ENCODE peak calls at places on chromosomes 3 and 15, in seven cellular contexts. C, E, A, Q, H, Z and G are unnamed samples.

GRCh38 chr15:40493089-40493840 is 22.5 kb downstream of the CHST14 start:
- DNase-seq in A (no peak), H (peak), E (no peak), C (peak), Z (peak), Q (no peak), G (peak)

GRCh38 chr3:186080849-186081438 is 27.9 kb downstream of the ETV5 start:
- DNase-seq in Z (no peak), C (no peak), Q (no peak), E (no peak), A (no peak), H (no peak), G (no peak)

GRCh38 chr15:39066677-39067076 is 502.1 kb upstream of the RASGRP1 start:
- DNase-seq in Q (no peak), H (no peak), E (peak), Z (no peak), A (no peak), C (no peak), G (no peak)

GRCh38 chr15:85800460-85801123 is 5.9 kb upstream of the KLHL25 start:
- DNase-seq in C (no peak), Z (no peak), H (peak), Q (no peak), A (no peak), E (peak), G (no peak)

GRCh38 chr3:177681852-177682251 is 484.6 kb upstream of the TBL1XR1 start:
- DNase-seq in C (no peak), H (no peak), E (no peak), Z (no peak), A (no peak), Q (no peak), G (no peak)

GRCh38 chr3:31919528-31919927 is 61.5 kb downstream of the OSBPL10 start:
- DNase-seq in C (no peak), Z (no peak), H (peak), Q (no peak), A (no peak), E (no peak), G (no peak)

GRCh38 chr15:31552482-31553099 is 226.0 kb downstream of the KLF13 start:
- DNase-seq in C (no peak), Q (no peak), E (peak), H (peak), A (no peak), Z (no peak), G (no peak)

GRCh38 chr3:188071636-188072035 is 82.3 kb upstream of the LPP start:
- DNase-seq in C (no peak), Z (no peak), A (no peak), H (peak), Q (no peak), E (peak), G (no peak)

GRCh38 chr15:27545494-27546255 is 553.4 kb downstream of the OCA2 start:
- DNase-seq in Q (no peak), A (no peak), Z (no peak), C (no peak), E (no peak), H (no peak), G (no peak)

GRCh38 chr3:47024932-47025331 is 45.5 kb downstream of the NBEAL2 start:
- DNase-seq in C (no peak), Q (no peak), A (no peak), E (peak), H (peak), Z (no peak), G (no peak)

GRCh38 chr3:155101398-155101797 is 21.3 kb downstream of the MME start:
- DNase-seq in E (peak), Q (no peak), H (peak), Z (no peak), C (no peak), A (no peak), G (no peak)

GRCh38 chr3:130729154-130729553 is 17.5 kb downstream of the PIK3R4 start:
- DNase-seq in Z (no peak), C (no peak), H (no peak), A (no peak), E (no peak), Q (no peak), G (no peak)

GRCh38 chr15:63288778-63289378 is 11.5 kb downstream of the APH1B start:
- DNase-seq in E (peak), C (no peak), A (no peak), Q (no peak), Z (no peak), H (peak), G (no peak)

GRCh38 chr3:3170998-3171397 is 8.5 kb downstream of the CRBN start:
- DNase-seq in A (no peak), H (peak), Z (no peak), E (peak), C (no peak), Q (no peak), G (no peak)

GRCh38 chr3:197454014-197454413 is 101.8 kb downstream of the BDH1 start:
- DNase-seq in Q (no peak), A (no peak), Z (no peak), E (no peak), H (no peak), C (no peak), G (no peak)

GRCh38 chr3:133608405-133608804 is 34.9 kb downstream of the CDV3 start:
- DNase-seq in E (peak), Q (no peak), C (no peak), Z (no peak), H (no peak), A (no peak), G (no peak)

GRCh38 chr3:47916696-47917095 is 99.5 kb downstream of the MAP4 start:
- DNase-seq in H (no peak), Z (no peak), Q (no peak), C (no peak), A (no peak), E (no peak), G (no peak)

GRCh38 chr3:197460639-197461038 is 95.1 kb downstream of the BDH1 start:
- DNase-seq in Q (no peak), Z (no peak), A (no peak), E (no peak), C (no peak), H (no peak), G (no peak)

GRCh38 chr15:93073465-93073952 is 15.5 kb downstream of the RGMA start:
- DNase-seq in H (no peak), Z (no peak), C (no peak), Q (no peak), A (no peak), E (no peak), G (no peak)